ENCODE peak calls at places on chromosomes 5 and 9, in eight cellular contexts. H, N, M, P, F, K, G and Q are unnamed samples.

GRCh38 chr9:115507148-115507547 is 389.2 kb upstream of the TNC start:
- DNase-seq in P (no peak), K (no peak), N (no peak), H (no peak), F (no peak), M (no peak), G (no peak), Q (no peak)

GRCh38 chr9:137253717-137254623 is 1.2 kb upstream of the NELFB start:
- DNase-seq in K (no peak), P (no peak), H (no peak), N (no peak), G (no peak), M (no peak), F (no peak), Q (no peak)

GRCh38 chr5:43332401-43332800 is 19.2 kb upstream of the HMGCS1 start:
- DNase-seq in P (no peak), N (no peak), F (no peak), G (no peak), M (no peak), H (no peak), K (no peak), Q (no peak)

GRCh38 chr9:95459867-95460626 is 56.7 kb downstream of the PTCH1 start:
- DNase-seq in F (no peak), K (no peak), P (no peak), H (no peak), G (no peak), N (peak), M (no peak), Q (no peak)

GRCh38 chr5:140058212-140058932 is 15.3 kb upstream of the NRG2 start:
- DNase-seq in M (no peak), N (no peak), F (no peak), K (no peak), G (no peak), P (no peak), H (no peak), Q (no peak)

GRCh38 chr9:33752130-33752637 is 43.2 kb upstream of the PRSS3 start:
- DNase-seq in N (no peak), F (no peak), G (no peak), K (no peak), H (no peak), M (no peak), P (no peak), Q (no peak)

GRCh38 chr5:2900360-2900759 is 148.9 kb upstream of the IRX2 start:
- DNase-seq in M (no peak), N (no peak), G (no peak), H (no peak), F (no peak), K (no peak), P (no peak), Q (no peak)

GRCh38 chr5:132253452-132254320 is 3.8 kb upstream of the PDLIM4 start:
- DNase-seq in P (no peak), H (no peak), K (no peak), M (no peak), N (no peak), F (no peak), G (no peak), Q (no peak)

GRCh38 chr9:9612270-9612669 is 1000.5 kb downstream of the PTPRD start:
- DNase-seq in F (no peak), H (no peak), N (no peak), K (no peak), G (no peak), M (no peak), P (no peak), Q (no peak)

GRCh38 chr5:174412941-174413340 is 311.4 kb upstream of the MSX2 start:
- DNase-seq in F (no peak), P (no peak), H (no peak), N (no peak), K (no peak), M (no peak), G (no peak), Q (no peak)

GRCh38 chr9:88425538-88425950 is 37.3 kb downstream of the SPIN1 start:
- DNase-seq in M (no peak), N (no peak), K (no peak), H (no peak), F (no peak), P (no peak), G (no peak), Q (no peak)

GRCh38 chr9:91345978-91346377 is 15.7 kb downstream of the AUH start:
- DNase-seq in K (no peak), F (no peak), H (no peak), P (no peak), M (no peak), G (no peak), N (no peak), Q (no peak)

GRCh38 chr5:3210531-3210930 is 385.1 kb upstream of the IRX1 start:
- DNase-seq in G (no peak), M (no peak), H (no peak), K (no peak), P (no peak), N (no peak), F (no peak), Q (no peak)

GRCh38 chr5:140219068-140219971 is 44.3 kb downstream of the CYSTM1 start:
- DNase-seq in K (no peak), P (no peak), G (no peak), M (no peak), F (no peak), N (no peak), H (no peak), Q (no peak)

GRCh38 chr5:138271281-138271680 is 3.1 kb downstream of the GFRA3 start:
- DNase-seq in G (no peak), P (no peak), K (no peak), N (no peak), M (no peak), F (no peak), H (no peak), Q (no peak)

GRCh38 chr9:34552986-34553385 is 30.2 kb upstream of the ENHO start:
- DNase-seq in F (no peak), P (no peak), K (no peak), N (no peak), M (no peak), G (no peak), H (no peak), Q (no peak)

GRCh38 chr5:54093081-54093492 is 217.3 kb downstream of the ARL15 start:
- DNase-seq in H (no peak), G (no peak), M (no peak), K (no peak), N (no peak), F (no peak), P (no peak), Q (no peak)